ENCODE peak calls at places on chromosomes 2 and 18, in nine cellular contexts. One of them, this sample, is unnamed.
A peak's percentile ranks its signal among the peaks of the same experiment; 100 is the strongest.

GRCh38 chr2:47098953-47099352 is 56.2 kb downstream of the STPG4 start:
- DNase-seq in activated gamma-delta T cell: no peak
- DNase-seq in IMR-90: no peak
- DNase-seq in dorsolateral prefrontal cortex: no peak
- DNase-seq in mammary epithelial cell: no peak
- DNase-seq in activated naive CD4-positive, alpha-beta T cell treated with anti-CD3 and anti-CD28 coated beads, Interleukin-2, amount 10 ng/mL, durations not matched to agents 7 days and 5 days: no peak
- DNase-seq in left ventricle myocardium inferior: no peak
- DNase-seq in T-helper 1 cell: no peak
- DNase-seq in MV-4-11: no peak
- DNase-seq in this sample: no peak

GRCh38 chr2:96116424-96116878 is at the start of gene ADRA2B:
- DNase-seq in activated gamma-delta T cell: peak; percentile 64
- DNase-seq in T-helper 1 cell: peak; percentile 78
- DNase-seq in mammary epithelial cell: peak; percentile 74
- DNase-seq in IMR-90: no peak
- DNase-seq in dorsolateral prefrontal cortex: no peak
- DNase-seq in activated naive CD4-positive, alpha-beta T cell treated with anti-CD3 and anti-CD28 coated beads, Interleukin-2, amount 10 ng/mL, durations not matched to agents 7 days and 5 days: peak; percentile 87
- DNase-seq in left ventricle myocardium inferior: peak; percentile 74
- DNase-seq in MV-4-11: no peak
- DNase-seq in this sample: no peak

GRCh38 chr2:75608684-75609333 is 37.8 kb upstream of the MRPL19 start:
- DNase-seq in left ventricle myocardium inferior: peak; percentile 46
- DNase-seq in mammary epithelial cell: peak; percentile 58
- DNase-seq in activated gamma-delta T cell: no peak
- DNase-seq in dorsolateral prefrontal cortex: peak; percentile 46
- DNase-seq in activated naive CD4-positive, alpha-beta T cell treated with anti-CD3 and anti-CD28 coated beads, Interleukin-2, amount 10 ng/mL, durations not matched to agents 7 days and 5 days: peak; percentile 59
- DNase-seq in T-helper 1 cell: peak; percentile 32
- DNase-seq in IMR-90: peak; percentile 47
- DNase-seq in MV-4-11: no peak
- DNase-seq in this sample: peak; percentile 56

GRCh38 chr2:32772623-32773221 is 144.9 kb downstream of the TTC27 start:
- DNase-seq in mammary epithelial cell: peak; percentile 19
- DNase-seq in MV-4-11: no peak
- DNase-seq in activated gamma-delta T cell: no peak
- DNase-seq in IMR-90: peak; percentile 76
- DNase-seq in left ventricle myocardium inferior: no peak
- DNase-seq in dorsolateral prefrontal cortex: no peak
- DNase-seq in activated naive CD4-positive, alpha-beta T cell treated with anti-CD3 and anti-CD28 coated beads, Interleukin-2, amount 10 ng/mL, durations not matched to agents 7 days and 5 days: no peak
- DNase-seq in T-helper 1 cell: no peak
- DNase-seq in this sample: no peak

GRCh38 chr2:73020657-73021370 is 50.7 kb downstream of the SFXN5 start:
- DNase-seq in MV-4-11: no peak
- DNase-seq in IMR-90: peak; percentile 85
- DNase-seq in activated gamma-delta T cell: no peak
- DNase-seq in activated naive CD4-positive, alpha-beta T cell treated with anti-CD3 and anti-CD28 coated beads, Interleukin-2, amount 10 ng/mL, durations not matched to agents 7 days and 5 days: no peak
- DNase-seq in dorsolateral prefrontal cortex: no peak
- DNase-seq in T-helper 1 cell: no peak
- DNase-seq in mammary epithelial cell: no peak
- DNase-seq in left ventricle myocardium inferior: no peak
- DNase-seq in this sample: no peak

GRCh38 chr2:217124050-217124449 is 264.2 kb upstream of the TNP1 start:
- DNase-seq in IMR-90: no peak
- DNase-seq in T-helper 1 cell: no peak
- DNase-seq in activated naive CD4-positive, alpha-beta T cell treated with anti-CD3 and anti-CD28 coated beads, Interleukin-2, amount 10 ng/mL, durations not matched to agents 7 days and 5 days: no peak
- DNase-seq in MV-4-11: no peak
- DNase-seq in activated gamma-delta T cell: no peak
- DNase-seq in left ventricle myocardium inferior: no peak
- DNase-seq in mammary epithelial cell: no peak
- DNase-seq in dorsolateral prefrontal cortex: no peak
- DNase-seq in this sample: no peak

GRCh38 chr2:156087875-156088274 is 244.6 kb downstream of the NR4A2 start:
- DNase-seq in activated naive CD4-positive, alpha-beta T cell treated with anti-CD3 and anti-CD28 coated beads, Interleukin-2, amount 10 ng/mL, durations not matched to agents 7 days and 5 days: no peak
- DNase-seq in left ventricle myocardium inferior: no peak
- DNase-seq in dorsolateral prefrontal cortex: no peak
- DNase-seq in MV-4-11: no peak
- DNase-seq in IMR-90: no peak
- DNase-seq in activated gamma-delta T cell: no peak
- DNase-seq in T-helper 1 cell: no peak
- DNase-seq in mammary epithelial cell: peak; percentile 40
- DNase-seq in this sample: no peak

GRCh38 chr2:195490304-195490703 is 166.7 kb upstream of the SLC39A10 start:
- DNase-seq in MV-4-11: peak; percentile 55
- DNase-seq in dorsolateral prefrontal cortex: no peak
- DNase-seq in activated naive CD4-positive, alpha-beta T cell treated with anti-CD3 and anti-CD28 coated beads, Interleukin-2, amount 10 ng/mL, durations not matched to agents 7 days and 5 days: no peak
- DNase-seq in mammary epithelial cell: no peak
- DNase-seq in IMR-90: no peak
- DNase-seq in left ventricle myocardium inferior: no peak
- DNase-seq in activated gamma-delta T cell: no peak
- DNase-seq in T-helper 1 cell: no peak
- DNase-seq in this sample: no peak

GRCh38 chr2:74872310-74872923 is 38.5 kb downstream of the HK2 start:
- DNase-seq in activated gamma-delta T cell: no peak
- DNase-seq in MV-4-11: peak; percentile 75
- DNase-seq in left ventricle myocardium inferior: no peak
- DNase-seq in dorsolateral prefrontal cortex: no peak
- DNase-seq in IMR-90: peak; percentile 39
- DNase-seq in mammary epithelial cell: no peak
- DNase-seq in T-helper 1 cell: no peak
- DNase-seq in activated naive CD4-positive, alpha-beta T cell treated with anti-CD3 and anti-CD28 coated beads, Interleukin-2, amount 10 ng/mL, durations not matched to agents 7 days and 5 days: no peak
- DNase-seq in this sample: no peak

GRCh38 chr18:32470136-32470712 is 458 bp downstream of the GAREM1 start:
- DNase-seq in mammary epithelial cell: no peak
- DNase-seq in activated naive CD4-positive, alpha-beta T cell treated with anti-CD3 and anti-CD28 coated beads, Interleukin-2, amount 10 ng/mL, durations not matched to agents 7 days and 5 days: peak; percentile 24
- DNase-seq in activated gamma-delta T cell: peak; percentile 15
- DNase-seq in MV-4-11: no peak
- DNase-seq in IMR-90: peak; percentile 17
- DNase-seq in dorsolateral prefrontal cortex: peak; percentile 44
- DNase-seq in left ventricle myocardium inferior: peak; percentile 41
- DNase-seq in T-helper 1 cell: no peak
- DNase-seq in this sample: peak; percentile 82

GRCh38 chr2:167480232-167480985 is 592.1 kb downstream of the XIRP2 start:
- DNase-seq in T-helper 1 cell: no peak
- DNase-seq in activated naive CD4-positive, alpha-beta T cell treated with anti-CD3 and anti-CD28 coated beads, Interleukin-2, amount 10 ng/mL, durations not matched to agents 7 days and 5 days: no peak
- DNase-seq in dorsolateral prefrontal cortex: no peak
- DNase-seq in IMR-90: no peak
- DNase-seq in activated gamma-delta T cell: no peak
- DNase-seq in mammary epithelial cell: no peak
- DNase-seq in MV-4-11: no peak
- DNase-seq in left ventricle myocardium inferior: no peak
- DNase-seq in this sample: no peak

GRCh38 chr2:178782236-178782635 is 25.0 kb downstream of the TTN start:
- DNase-seq in T-helper 1 cell: no peak
- DNase-seq in MV-4-11: no peak
- DNase-seq in dorsolateral prefrontal cortex: no peak
- DNase-seq in mammary epithelial cell: peak; percentile 57
- DNase-seq in left ventricle myocardium inferior: no peak
- DNase-seq in activated naive CD4-positive, alpha-beta T cell treated with anti-CD3 and anti-CD28 coated beads, Interleukin-2, amount 10 ng/mL, durations not matched to agents 7 days and 5 days: no peak
- DNase-seq in IMR-90: no peak
- DNase-seq in activated gamma-delta T cell: no peak
- DNase-seq in this sample: no peak

GRCh38 chr2:223488814-223489213 is 113.3 kb downstream of the SCG2 start:
- DNase-seq in left ventricle myocardium inferior: no peak
- DNase-seq in MV-4-11: no peak
- DNase-seq in T-helper 1 cell: no peak
- DNase-seq in dorsolateral prefrontal cortex: peak; percentile 5
- DNase-seq in mammary epithelial cell: peak; percentile 34
- DNase-seq in activated naive CD4-positive, alpha-beta T cell treated with anti-CD3 and anti-CD28 coated beads, Interleukin-2, amount 10 ng/mL, durations not matched to agents 7 days and 5 days: no peak
- DNase-seq in IMR-90: peak; percentile 70
- DNase-seq in activated gamma-delta T cell: no peak
- DNase-seq in this sample: no peak

GRCh38 chr2:25976884-25977741 is 5.2 kb downstream of the KIF3C start:
- DNase-seq in IMR-90: no peak
- DNase-seq in dorsolateral prefrontal cortex: no peak
- DNase-seq in left ventricle myocardium inferior: no peak
- DNase-seq in MV-4-11: no peak
- DNase-seq in activated naive CD4-positive, alpha-beta T cell treated with anti-CD3 and anti-CD28 coated beads, Interleukin-2, amount 10 ng/mL, durations not matched to agents 7 days and 5 days: no peak
- DNase-seq in activated gamma-delta T cell: no peak
- DNase-seq in mammary epithelial cell: peak; percentile 72
- DNase-seq in T-helper 1 cell: no peak
- DNase-seq in this sample: no peak

GRCh38 chr2:230128943-230129342 is 60.2 kb upstream of the SLC16A14 start:
- DNase-seq in MV-4-11: no peak
- DNase-seq in left ventricle myocardium inferior: no peak
- DNase-seq in activated gamma-delta T cell: no peak
- DNase-seq in dorsolateral prefrontal cortex: no peak
- DNase-seq in activated naive CD4-positive, alpha-beta T cell treated with anti-CD3 and anti-CD28 coated beads, Interleukin-2, amount 10 ng/mL, durations not matched to agents 7 days and 5 days: no peak
- DNase-seq in mammary epithelial cell: no peak
- DNase-seq in IMR-90: peak; percentile 40
- DNase-seq in T-helper 1 cell: no peak
- DNase-seq in this sample: no peak

GRCh38 chr18:23144628-23145027 is 9.3 kb downstream of the CABLES1 start:
- DNase-seq in activated gamma-delta T cell: no peak
- DNase-seq in left ventricle myocardium inferior: no peak
- DNase-seq in T-helper 1 cell: no peak
- DNase-seq in MV-4-11: no peak
- DNase-seq in mammary epithelial cell: no peak
- DNase-seq in dorsolateral prefrontal cortex: no peak
- DNase-seq in activated naive CD4-positive, alpha-beta T cell treated with anti-CD3 and anti-CD28 coated beads, Interleukin-2, amount 10 ng/mL, durations not matched to agents 7 days and 5 days: no peak
- DNase-seq in IMR-90: no peak
- DNase-seq in this sample: no peak

GRCh38 chr2:9310390-9310789 is 103.8 kb downstream of the ASAP2 start:
- DNase-seq in left ventricle myocardium inferior: peak; percentile 72
- DNase-seq in mammary epithelial cell: peak; percentile 93
- DNase-seq in dorsolateral prefrontal cortex: no peak
- DNase-seq in activated naive CD4-positive, alpha-beta T cell treated with anti-CD3 and anti-CD28 coated beads, Interleukin-2, amount 10 ng/mL, durations not matched to agents 7 days and 5 days: no peak
- DNase-seq in activated gamma-delta T cell: no peak
- DNase-seq in T-helper 1 cell: no peak
- DNase-seq in MV-4-11: no peak
- DNase-seq in IMR-90: peak; percentile 82
- DNase-seq in this sample: no peak

GRCh38 chr2:42516418-42516817 is 22.6 kb upstream of the KCNG3 start:
- DNase-seq in MV-4-11: no peak
- DNase-seq in activated gamma-delta T cell: no peak
- DNase-seq in dorsolateral prefrontal cortex: no peak
- DNase-seq in IMR-90: no peak
- DNase-seq in activated naive CD4-positive, alpha-beta T cell treated with anti-CD3 and anti-CD28 coated beads, Interleukin-2, amount 10 ng/mL, durations not matched to agents 7 days and 5 days: no peak
- DNase-seq in T-helper 1 cell: no peak
- DNase-seq in mammary epithelial cell: no peak
- DNase-seq in left ventricle myocardium inferior: no peak
- DNase-seq in this sample: no peak

GRCh38 chr2:199659207-199659606 is 191.8 kb downstream of the FTCDNL1 start:
- DNase-seq in T-helper 1 cell: no peak
- DNase-seq in MV-4-11: peak; percentile 16
- DNase-seq in activated naive CD4-positive, alpha-beta T cell treated with anti-CD3 and anti-CD28 coated beads, Interleukin-2, amount 10 ng/mL, durations not matched to agents 7 days and 5 days: peak; percentile 24
- DNase-seq in activated gamma-delta T cell: no peak
- DNase-seq in mammary epithelial cell: no peak
- DNase-seq in dorsolateral prefrontal cortex: peak; percentile 46
- DNase-seq in left ventricle myocardium inferior: peak; percentile 46
- DNase-seq in IMR-90: peak; percentile 3
- DNase-seq in this sample: peak; percentile 32

GRCh38 chr2:99425022-99425421 is 64.8 kb downstream of the REV1 start:
- DNase-seq in activated gamma-delta T cell: no peak
- DNase-seq in left ventricle myocardium inferior: no peak
- DNase-seq in IMR-90: peak; percentile 86
- DNase-seq in dorsolateral prefrontal cortex: peak; percentile 12
- DNase-seq in mammary epithelial cell: peak; percentile 46
- DNase-seq in activated naive CD4-positive, alpha-beta T cell treated with anti-CD3 and anti-CD28 coated beads, Interleukin-2, amount 10 ng/mL, durations not matched to agents 7 days and 5 days: no peak
- DNase-seq in T-helper 1 cell: no peak
- DNase-seq in MV-4-11: no peak
- DNase-seq in this sample: no peak

GRCh38 chr2:154855113-154855512 is 156.6 kb downstream of the KCNJ3 start:
- DNase-seq in activated gamma-delta T cell: no peak
- DNase-seq in left ventricle myocardium inferior: no peak
- DNase-seq in activated naive CD4-positive, alpha-beta T cell treated with anti-CD3 and anti-CD28 coated beads, Interleukin-2, amount 10 ng/mL, durations not matched to agents 7 days and 5 days: no peak
- DNase-seq in MV-4-11: no peak
- DNase-seq in IMR-90: no peak
- DNase-seq in T-helper 1 cell: no peak
- DNase-seq in dorsolateral prefrontal cortex: no peak
- DNase-seq in mammary epithelial cell: no peak
- DNase-seq in this sample: no peak

GRCh38 chr2:240655931-240656886 is 26.5 kb downstream of the AQP12B start:
- DNase-seq in activated naive CD4-positive, alpha-beta T cell treated with anti-CD3 and anti-CD28 coated beads, Interleukin-2, amount 10 ng/mL, durations not matched to agents 7 days and 5 days: no peak
- DNase-seq in MV-4-11: peak; percentile 68
- DNase-seq in left ventricle myocardium inferior: no peak
- DNase-seq in IMR-90: peak; percentile 49
- DNase-seq in activated gamma-delta T cell: no peak
- DNase-seq in mammary epithelial cell: peak; percentile 20
- DNase-seq in T-helper 1 cell: no peak
- DNase-seq in dorsolateral prefrontal cortex: no peak
- DNase-seq in this sample: no peak

GRCh38 chr2:160014227-160014626 is 48.2 kb downstream of the PLA2R1 start:
- DNase-seq in T-helper 1 cell: no peak
- DNase-seq in IMR-90: no peak
- DNase-seq in activated gamma-delta T cell: no peak
- DNase-seq in left ventricle myocardium inferior: no peak
- DNase-seq in MV-4-11: no peak
- DNase-seq in mammary epithelial cell: no peak
- DNase-seq in activated naive CD4-positive, alpha-beta T cell treated with anti-CD3 and anti-CD28 coated beads, Interleukin-2, amount 10 ng/mL, durations not matched to agents 7 days and 5 days: no peak
- DNase-seq in dorsolateral prefrontal cortex: no peak
- DNase-seq in this sample: no peak

GRCh38 chr2:64204006-64204632 is 59.9 kb upstream of the PELI1 start:
- DNase-seq in T-helper 1 cell: peak; percentile 35
- DNase-seq in activated gamma-delta T cell: no peak
- DNase-seq in mammary epithelial cell: peak; percentile 90
- DNase-seq in left ventricle myocardium inferior: peak; percentile 21
- DNase-seq in MV-4-11: peak; percentile 53
- DNase-seq in activated naive CD4-positive, alpha-beta T cell treated with anti-CD3 and anti-CD28 coated beads, Interleukin-2, amount 10 ng/mL, durations not matched to agents 7 days and 5 days: peak; percentile 38
- DNase-seq in IMR-90: peak; percentile 62
- DNase-seq in dorsolateral prefrontal cortex: no peak
- DNase-seq in this sample: no peak

GRCh38 chr18:23784811-23785245 is 95.6 kb downstream of the LAMA3 start:
- DNase-seq in T-helper 1 cell: no peak
- DNase-seq in IMR-90: peak; percentile 93
- DNase-seq in left ventricle myocardium inferior: no peak
- DNase-seq in activated gamma-delta T cell: no peak
- DNase-seq in MV-4-11: no peak
- DNase-seq in dorsolateral prefrontal cortex: no peak
- DNase-seq in activated naive CD4-positive, alpha-beta T cell treated with anti-CD3 and anti-CD28 coated beads, Interleukin-2, amount 10 ng/mL, durations not matched to agents 7 days and 5 days: no peak
- DNase-seq in mammary epithelial cell: peak; percentile 90
- DNase-seq in this sample: no peak

GRCh38 chr2:192551760-192552159 is 357.0 kb upstream of the TMEFF2 start:
- DNase-seq in T-helper 1 cell: no peak
- DNase-seq in activated gamma-delta T cell: no peak
- DNase-seq in left ventricle myocardium inferior: no peak
- DNase-seq in IMR-90: no peak
- DNase-seq in mammary epithelial cell: no peak
- DNase-seq in dorsolateral prefrontal cortex: no peak
- DNase-seq in MV-4-11: no peak
- DNase-seq in activated naive CD4-positive, alpha-beta T cell treated with anti-CD3 and anti-CD28 coated beads, Interleukin-2, amount 10 ng/mL, durations not matched to agents 7 days and 5 days: no peak
- DNase-seq in this sample: no peak